ENCODE peak calls at places on chromosomes 7 and 10, in six cellular contexts. H is mucosa of descending colon; V is GM23338; M is CD8-positive, alpha-beta T cell; P is uterus; W is spleen. X is an unnamed sample.

GRCh38 chr10:112695539-112695938 is 248.5 kb downstream of the VTI1A start:
- DNase-seq in V (no peak), M (no peak), H (peak; percentile 45), P (no peak), W (no peak), X (no peak)

GRCh38 chr10:15369642-15370211 is 1.4 kb downstream of the FAM171A1 start:
- DNase-seq in H (peak; percentile 24), V (peak; percentile 37), P (peak; percentile 17), W (no peak), M (no peak), X (no peak)

GRCh38 chr7:126578338-126578737 is 674.4 kb downstream of the GRM8 start:
- DNase-seq in M (no peak), P (no peak), W (no peak), H (no peak), V (no peak), X (no peak)

GRCh38 chr10:31745612-31746376 is 182.8 kb downstream of the ARHGAP12 start:
- DNase-seq in W (no peak), P (no peak), M (no peak), H (no peak), V (no peak), X (no peak)

GRCh38 chr10:79434223-79434687 is 11.2 kb downstream of the ZCCHC24 start:
- DNase-seq in M (no peak), W (no peak), P (no peak), H (no peak), V (no peak), X (no peak)

GRCh38 chr10:5545778-5546710 is 21.3 kb downstream of the CALML3 start:
- DNase-seq in M (no peak), V (no peak), W (peak; percentile 73), P (no peak), H (peak; percentile 68), X (peak; percentile 42)

GRCh38 chr7:77985974-77986339 is 187.4 kb downstream of the PHTF2 start:
- DNase-seq in W (no peak), H (no peak), M (no peak), P (no peak), V (no peak), X (no peak)

GRCh38 chr10:31090894-31091607 is 59.4 kb upstream of the ZNF438 start:
- DNase-seq in P (no peak), V (no peak), M (no peak), W (no peak), H (no peak), X (no peak)

GRCh38 chr7:128194533-128195282 is 46.4 kb upstream of the LEP start:
- DNase-seq in H (no peak), V (no peak), P (no peak), W (no peak), M (no peak), X (no peak)

DNA sequence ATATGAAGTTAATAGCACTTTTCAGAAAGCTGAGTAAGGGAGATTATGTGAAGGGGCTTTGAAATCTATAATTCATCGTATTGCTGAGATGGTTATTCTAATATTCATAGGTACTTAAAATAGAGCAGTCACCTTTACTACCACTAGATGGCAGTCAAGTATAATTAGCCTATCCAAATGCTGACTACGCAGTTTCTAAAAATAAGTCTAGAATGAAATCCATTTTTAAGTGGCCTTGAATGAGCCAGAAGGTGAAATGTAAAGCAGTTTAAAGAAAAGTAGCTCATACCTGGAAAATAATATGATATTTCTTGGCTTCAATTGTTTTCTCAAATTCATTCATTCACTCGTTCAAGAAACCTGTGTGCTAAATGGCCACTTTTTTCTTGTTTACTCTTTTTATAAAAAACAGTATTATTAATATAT is 1277.1 kb downstream of the GATA3 start:
- DNase-seq in H (no peak), W (no peak), M (no peak), P (no peak), V (peak; percentile 62), X (no peak)
- TF ChIP-seq CTCF in H (peak; percentile 54), W (peak; percentile 63), M (peak; percentile 80), P (peak; percentile 84), V (peak; percentile 97), X (peak; percentile 74)

GRCh38 chr7:4633012-4633411 is 49.1 kb upstream of the FOXK1 start:
- DNase-seq in W (no peak), M (no peak), P (no peak), V (peak; percentile 30), H (no peak), X (no peak)
- H3K36me3 ChIP-seq in W (no peaks in the 10 kb centered on the region), M (no peaks in the 10 kb centered on the region), P (no peaks in the 10 kb centered on the region), V (no peaks in the 10 kb centered on the region), H (no peaks in the 10 kb centered on the region), X (no peaks in the 10 kb centered on the region)

GRCh38 chr7:106283501-106283830 is 1.3 kb downstream of the NAMPT start:
- DNase-seq in W (no peak), M (no peak), V (no peak), P (no peak), H (no peak), X (no peak)

GRCh38 chr7:106282852-106283251 is 1.9 kb downstream of the NAMPT start:
- DNase-seq in M (no peak), W (no peak), H (no peak), P (no peak), V (no peak), X (no peak)

GRCh38 chr7:106281127-106281526 is 3.7 kb downstream of the NAMPT start:
- DNase-seq in M (no peak), H (no peak), V (no peak), P (no peak), W (no peak), X (no peak)

GRCh38 chr7:106281919-106282318 is 2.9 kb downstream of the NAMPT start:
- DNase-seq in W (no peak), P (no peak), V (no peak), H (no peak), M (no peak), X (no peak)

DNA sequence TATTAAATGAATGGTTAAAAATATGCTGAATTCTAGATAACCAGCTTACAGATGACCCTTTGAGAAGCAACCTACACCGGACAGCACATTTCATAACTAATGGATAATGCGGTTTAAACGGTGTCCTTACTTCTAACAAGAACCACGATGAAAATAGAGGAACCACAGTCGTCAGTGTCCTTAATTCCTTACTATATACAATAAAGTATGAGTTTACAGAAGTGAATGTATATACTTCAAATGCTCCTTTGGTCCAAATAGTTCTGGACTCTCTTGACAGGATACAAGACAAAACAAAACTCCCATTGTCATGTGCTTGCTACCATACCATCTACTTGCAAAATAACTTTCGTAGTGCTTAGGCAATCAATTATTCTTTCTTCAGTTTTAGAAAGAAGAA is 2.4 kb downstream of the NAMPT start:
- DNase-seq in V (no peak), P (no peak), M (no peak), W (no peak), H (no peak), X (no peak)
- H3K4me3 ChIP-seq in V (peak overlapping the region; percentile 79), P (peak overlapping the region; percentile 88), M (no peak overlapping the region), W (peak overlapping the region; percentile 69), H (no peak overlapping the region), X (peak overlapping the region; percentile 97)

GRCh38 chr7:36390199-36391090 is 783 bp downstream of the ANLN start:
- DNase-seq in P (peak; percentile 31), H (peak; percentile 85), M (no peak), V (peak; percentile 93), W (peak; percentile 88), X (no peak)
- TF ChIP-seq CTCF in P (no peak), H (no peak), M (no peak), V (no peak), W (no peak), X (no peak)

GRCh38 chr10:88004451-88004850 is 141.0 kb downstream of the PTEN start:
- DNase-seq in V (no peak), M (no peak), P (no peak), W (no peak), H (no peak), X (no peak)

GRCh38 chr10:88006261-88006660 is 142.8 kb downstream of the PTEN start:
- DNase-seq in W (no peak), V (no peak), H (no peak), M (no peak), P (no peak), X (no peak)

GRCh38 chr10:88012627-88013026 is 149.2 kb downstream of the PTEN start:
- DNase-seq in W (no peak), V (no peak), H (no peak), P (no peak), M (no peak), X (no peak)

GRCh38 chr10:88008866-88009470 is 145.5 kb downstream of the PTEN start:
- DNase-seq in H (no peak), V (no peak), M (no peak), P (no peak), W (no peak), X (no peak)
- H3K36me3 ChIP-seq in H (no peaks in the 10 kb centered on the region), V (no peaks in the 10 kb centered on the region), M (no peaks in the 10 kb centered on the region), P (no peaks in the 10 kb centered on the region), W (no peaks in the 10 kb centered on the region), X (no peaks in the 10 kb centered on the region)

GRCh38 chr7:2509298-2509906 is 10.2 kb upstream of the LFNG start:
- DNase-seq in P (no peak), M (no peak), H (no peak), W (peak; percentile 84), V (no peak), X (no peak)
- H3K4me3 ChIP-seq in P (no peak overlapping the region), M (peak overlapping the region; percentile 47), H (no peak overlapping the region), W (peak overlapping the region; percentile 22), V (no peak overlapping the region), X (no peak overlapping the region)

DNA sequence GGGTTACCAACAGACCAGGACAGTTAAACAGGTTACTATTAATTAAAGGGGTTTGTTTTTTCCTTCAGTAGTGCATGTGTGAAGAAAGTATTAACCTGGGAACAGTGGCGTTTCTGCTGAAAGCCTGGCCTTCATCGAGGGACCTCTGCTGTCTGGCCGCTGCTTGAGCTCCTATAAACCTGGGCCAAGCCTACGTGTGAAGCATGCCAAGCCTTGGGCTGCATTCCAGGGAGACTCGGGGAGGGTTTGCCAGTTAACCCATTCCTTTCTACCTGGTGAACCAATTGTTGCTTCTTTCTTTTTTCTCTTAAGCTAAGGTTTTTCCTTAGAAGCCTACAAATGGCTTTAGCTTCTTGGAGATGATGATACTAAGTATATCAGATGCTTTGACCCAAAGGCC is 23.6 kb downstream of the PFKP start:
- DNase-seq in P (peak; percentile 43), M (no peak), H (peak; percentile 65), V (peak; percentile 54), W (no peak), X (no peak)
- TF ChIP-seq CTCF in P (no peak), M (no peak), H (no peak), V (no peak), W (no peak), X (no peak)